ENCODE peak calls at places on chromosomes 4 and X, in nine cellular contexts. V, Z, H, S, G, J, I, U and Q are unnamed samples.

GRCh38 chr4:87030606-87031441 is 96.0 kb downstream of the AFF1 start:
- DNase-seq in V (no peak), Z (no peak), H (no peak), S (no peak), G (no peak), J (no peak), I (no peak), U (no peak), Q (no peak)

GRCh38 chrX:38437093-38437492 is 84.7 kb downstream of the OTC start:
- DNase-seq in V (no peak), Z (no peak), H (no peak), S (peak), G (no peak), J (no peak), I (no peak), U (no peak), Q (no peak)

GRCh38 chr4:93791570-93792195 is 36.9 kb upstream of the ATOH1 start:
- DNase-seq in V (peak), Z (peak), H (peak), S (peak), G (peak), J (peak), I (no peak), U (peak), Q (no peak)

GRCh38 chr4:101357751-101358150 is 10.4 kb upstream of the PPP3CA start:
- DNase-seq in V (no peak), Z (peak), H (no peak), S (peak), G (no peak), J (no peak), I (no peak), U (no peak), Q (no peak)

GRCh38 chr4:6095897-6096296 is 77.7 kb upstream of the C4orf50 start:
- DNase-seq in V (no peak), Z (no peak), H (no peak), S (no peak), G (no peak), J (no peak), I (no peak), U (no peak), Q (no peak)

GRCh38 chrX:130084651-130085237 is 25.6 kb downstream of the ELF4 start:
- DNase-seq in V (no peak), Z (no peak), H (peak), S (no peak), G (no peak), J (no peak), I (no peak), U (peak), Q (no peak)

GRCh38 chr4:123709336-123709735 is 312.7 kb downstream of the SPRY1 start:
- DNase-seq in V (peak), Z (no peak), H (no peak), S (no peak), G (no peak), J (no peak), I (no peak), U (no peak), Q (no peak)

GRCh38 chr4:41750158-41750623 is 1.7 kb upstream of the PHOX2B start:
- DNase-seq in V (no peak), Z (no peak), H (no peak), S (no peak), G (no peak), J (no peak), I (no peak), U (no peak), Q (no peak)

GRCh38 chrX:17078031-17078730 is 131.7 kb downstream of the REPS2 start:
- DNase-seq in V (peak), Z (no peak), H (no peak), S (peak), G (no peak), J (no peak), I (no peak), U (no peak), Q (no peak)

GRCh38 chr4:183364025-183364424 is 41.8 kb upstream of the CLDN24 start:
- DNase-seq in V (no peak), Z (no peak), H (no peak), S (no peak), G (no peak), J (no peak), I (no peak), U (no peak), Q (no peak)

GRCh38 chr4:163603246-163603645 is 108.8 kb downstream of the TMA16 start:
- DNase-seq in V (no peak), Z (no peak), H (peak), S (no peak), G (no peak), J (no peak), I (no peak), U (no peak), Q (no peak)

GRCh38 chr4:143587703-143588102 is 74.2 kb downstream of the SMARCA5 start:
- DNase-seq in V (no peak), Z (peak), H (peak), S (no peak), G (no peak), J (no peak), I (no peak), U (no peak), Q (no peak)

GRCh38 chr4:173509031-173510001 is 20.7 kb downstream of the HAND2 start:
- DNase-seq in V (no peak), Z (no peak), H (no peak), S (peak), G (peak), J (no peak), I (no peak), U (no peak), Q (no peak)

GRCh38 chr4:26034849-26035248 is 120.8 kb downstream of the SMIM20 start:
- DNase-seq in V (no peak), Z (no peak), H (no peak), S (no peak), G (no peak), J (no peak), I (no peak), U (no peak), Q (no peak)